ENCODE peak calls at places on chromosomes 5 and 9, in five cellular contexts. One of them, this sample, is unnamed.

GRCh38 chr9:21455320-21455719 is 15.1 kb downstream of the IFNA1 start:
- DNase-seq in globus pallidus: peak
- DNase-seq in iPS DF 6.9: no peak
- DNase-seq in Right ventricle myocardium inferior: no peak
- DNase-seq in stimulated activated naive CD8-positive, alpha-beta T cell treated with anti-CD3 and anti-CD28 coated beads, Interleukin-15, amount 100 ng/mL, for 72 hours: peak
- DNase-seq in this sample: no peak

GRCh38 chr9:36158917-36159316 is 10.3 kb upstream of the CCIN start:
- DNase-seq in globus pallidus: no peak
- DNase-seq in iPS DF 6.9: no peak
- DNase-seq in Right ventricle myocardium inferior: no peak
- DNase-seq in stimulated activated naive CD8-positive, alpha-beta T cell treated with anti-CD3 and anti-CD28 coated beads, Interleukin-15, amount 100 ng/mL, for 72 hours: no peak
- DNase-seq in this sample: no peak

GRCh38 chr5:80466669-80467485 is 21.0 kb upstream of the FAM151B start:
- DNase-seq in globus pallidus: no peak
- DNase-seq in iPS DF 6.9: no peak
- DNase-seq in Right ventricle myocardium inferior: no peak
- DNase-seq in stimulated activated naive CD8-positive, alpha-beta T cell treated with anti-CD3 and anti-CD28 coated beads, Interleukin-15, amount 100 ng/mL, for 72 hours: no peak
- DNase-seq in this sample: no peak

GRCh38 chr9:105355810-105356209 is 92.0 kb upstream of the FSD1L start:
- DNase-seq in globus pallidus: no peak
- DNase-seq in iPS DF 6.9: no peak
- DNase-seq in Right ventricle myocardium inferior: no peak
- DNase-seq in stimulated activated naive CD8-positive, alpha-beta T cell treated with anti-CD3 and anti-CD28 coated beads, Interleukin-15, amount 100 ng/mL, for 72 hours: no peak
- DNase-seq in this sample: no peak

GRCh38 chr5:173163219-173163618 is 18.9 kb downstream of the BNIP1 start:
- DNase-seq in globus pallidus: no peak
- DNase-seq in iPS DF 6.9: no peak
- DNase-seq in Right ventricle myocardium inferior: no peak
- DNase-seq in stimulated activated naive CD8-positive, alpha-beta T cell treated with anti-CD3 and anti-CD28 coated beads, Interleukin-15, amount 100 ng/mL, for 72 hours: no peak
- DNase-seq in this sample: no peak

GRCh38 chr5:76494201-76494600 is 91.1 kb downstream of the IQGAP2 start:
- DNase-seq in globus pallidus: no peak
- DNase-seq in iPS DF 6.9: no peak
- DNase-seq in Right ventricle myocardium inferior: no peak
- DNase-seq in stimulated activated naive CD8-positive, alpha-beta T cell treated with anti-CD3 and anti-CD28 coated beads, Interleukin-15, amount 100 ng/mL, for 72 hours: no peak
- DNase-seq in this sample: no peak

GRCh38 chr9:131330814-131331600 is 41.5 kb downstream of the PLPP7 start:
- DNase-seq in globus pallidus: no peak
- DNase-seq in iPS DF 6.9: peak
- DNase-seq in Right ventricle myocardium inferior: no peak
- DNase-seq in stimulated activated naive CD8-positive, alpha-beta T cell treated with anti-CD3 and anti-CD28 coated beads, Interleukin-15, amount 100 ng/mL, for 72 hours: no peak
- DNase-seq in this sample: no peak

GRCh38 chr9:136825295-136826187 is 16.7 kb upstream of the AJM1 start:
- DNase-seq in globus pallidus: no peak
- DNase-seq in iPS DF 6.9: no peak
- DNase-seq in Right ventricle myocardium inferior: peak
- DNase-seq in stimulated activated naive CD8-positive, alpha-beta T cell treated with anti-CD3 and anti-CD28 coated beads, Interleukin-15, amount 100 ng/mL, for 72 hours: no peak
- DNase-seq in this sample: no peak

GRCh38 chr9:16671591-16672137 is 198.8 kb downstream of the BNC2 start:
- DNase-seq in globus pallidus: no peak
- DNase-seq in iPS DF 6.9: no peak
- DNase-seq in Right ventricle myocardium inferior: no peak
- DNase-seq in stimulated activated naive CD8-positive, alpha-beta T cell treated with anti-CD3 and anti-CD28 coated beads, Interleukin-15, amount 100 ng/mL, for 72 hours: no peak
- DNase-seq in this sample: no peak

GRCh38 chr5:62306494-62307363 is 723 bp downstream of the KIF2A start:
- DNase-seq in globus pallidus: no peak
- DNase-seq in iPS DF 6.9: no peak
- DNase-seq in Right ventricle myocardium inferior: no peak
- DNase-seq in stimulated activated naive CD8-positive, alpha-beta T cell treated with anti-CD3 and anti-CD28 coated beads, Interleukin-15, amount 100 ng/mL, for 72 hours: peak
- DNase-seq in this sample: no peak

GRCh38 chr5:173474881-173475287 is 141.6 kb downstream of the BOD1 start:
- DNase-seq in globus pallidus: no peak
- DNase-seq in iPS DF 6.9: no peak
- DNase-seq in Right ventricle myocardium inferior: no peak
- DNase-seq in stimulated activated naive CD8-positive, alpha-beta T cell treated with anti-CD3 and anti-CD28 coated beads, Interleukin-15, amount 100 ng/mL, for 72 hours: no peak
- DNase-seq in this sample: no peak

This sample was measured in cortex of kidney.